ENCODE peak calls at places on chromosomes 11 and 22, in four cellular contexts. B is GM12878, I is IMR-90, Q is HepG2. W is an unnamed sample.
A peak's percentile ranks its signal among the peaks of the same experiment; 100 is the strongest.

GRCh38 chr11:118537409-118537980 is 6.5 kb downstream of the TMEM25 start:
- DNase-seq in Q (no peak), B (no peak), I (no peak), W (no peak)

GRCh38 chr11:125939081-125939521 is 6.7 kb upstream of the VSIG10L2 start:
- DNase-seq in I (no peak), Q (no peak), B (no peak), W (no peak)

GRCh38 chr11:96942855-96943254 is 553.0 kb downstream of the JRKL start:
- DNase-seq in B (no peak), I (no peak), Q (no peak), W (no peak)

GRCh38 chr22:45919504-45920286 is 57.3 kb downstream of the WNT7B start:
- DNase-seq in I (no peak), Q (no peak), B (no peak), W (no peak)

GRCh38 chr22:22037740-22038139 is 55.2 kb upstream of the TOP3B start:
- DNase-seq in I (peak; percentile 91), B (no peak), Q (peak; percentile 12), W (no peak)

GRCh38 chr11:108286369-108286768 is 63.5 kb downstream of the ATM start:
- DNase-seq in I (no peak), Q (no peak), B (no peak), W (no peak)

GRCh38 chr11:95641506-95641905 is 148.1 kb downstream of the FAM76B start:
- DNase-seq in B (peak; percentile 60), I (no peak), Q (no peak), W (no peak)

GRCh38 chr11:115362997-115363396 is 141.2 kb downstream of the CADM1 start:
- DNase-seq in B (no peak), Q (no peak), I (no peak), W (no peak)

GRCh38 chr11:15815246-15816209 is 540.8 kb downstream of the SOX6 start:
- DNase-seq in Q (no peak), I (no peak), B (no peak), W (no peak)

GRCh38 chr22:39738746-39739145 is 154.8 kb downstream of the ENTHD1 start:
- DNase-seq in I (peak; percentile 85), Q (no peak), B (no peak), W (no peak)
- TF ChIP-seq MXI1 in I (no peak), Q (no peak), B (no peak), W (no peak)

GRCh38 chr11:122778148-122778547 is 60.2 kb upstream of the CRTAM start:
- DNase-seq in I (peak; percentile 65), Q (no peak), B (no peak), W (no peak)

GRCh38 chr11:122773781-122774266 is 64.5 kb upstream of the CRTAM start:
- DNase-seq in Q (no peak), I (no peak), B (no peak), W (no peak)

GRCh38 chr11:122772945-122773344 is 65.4 kb upstream of the CRTAM start:
- DNase-seq in B (no peak), I (peak; percentile 69), Q (no peak), W (no peak)

GRCh38 chr11:122776546-122776945 is 61.8 kb upstream of the CRTAM start:
- DNase-seq in I (no peak), B (no peak), Q (no peak), W (no peak)

GRCh38 chr11:122775675-122776271 is 62.5 kb upstream of the CRTAM start:
- DNase-seq in I (no peak), Q (no peak), B (no peak), W (no peak)
- TF ChIP-seq MXI1 in I (no peak), Q (no peak), B (no peak), W (no peak)

GRCh38 chr11:132601863-132602262 is 930.4 kb downstream of the OPCML start:
- DNase-seq in Q (no peak), B (no peak), I (no peak), W (no peak)

GRCh38 chr11:132607575-132607974 is 924.7 kb downstream of the OPCML start:
- DNase-seq in I (no peak), Q (no peak), B (no peak), W (no peak)

GRCh38 chr11:132610216-132610615 is 922.1 kb downstream of the OPCML start:
- DNase-seq in I (peak; percentile 85), B (no peak), Q (no peak), W (no peak)

GRCh38 chr11:132605794-132606570 is 926.3 kb downstream of the OPCML start:
- DNase-seq in I (no peak), B (no peak), Q (no peak), W (no peak)

GRCh38 chr11:132604446-132604845 is 927.9 kb downstream of the OPCML start:
- DNase-seq in Q (no peak), I (peak; percentile 63), B (no peak), W (no peak)
- TF ChIP-seq MXI1 in Q (no peak), I (no peak), B (no peak), W (no peak)

DNA sequence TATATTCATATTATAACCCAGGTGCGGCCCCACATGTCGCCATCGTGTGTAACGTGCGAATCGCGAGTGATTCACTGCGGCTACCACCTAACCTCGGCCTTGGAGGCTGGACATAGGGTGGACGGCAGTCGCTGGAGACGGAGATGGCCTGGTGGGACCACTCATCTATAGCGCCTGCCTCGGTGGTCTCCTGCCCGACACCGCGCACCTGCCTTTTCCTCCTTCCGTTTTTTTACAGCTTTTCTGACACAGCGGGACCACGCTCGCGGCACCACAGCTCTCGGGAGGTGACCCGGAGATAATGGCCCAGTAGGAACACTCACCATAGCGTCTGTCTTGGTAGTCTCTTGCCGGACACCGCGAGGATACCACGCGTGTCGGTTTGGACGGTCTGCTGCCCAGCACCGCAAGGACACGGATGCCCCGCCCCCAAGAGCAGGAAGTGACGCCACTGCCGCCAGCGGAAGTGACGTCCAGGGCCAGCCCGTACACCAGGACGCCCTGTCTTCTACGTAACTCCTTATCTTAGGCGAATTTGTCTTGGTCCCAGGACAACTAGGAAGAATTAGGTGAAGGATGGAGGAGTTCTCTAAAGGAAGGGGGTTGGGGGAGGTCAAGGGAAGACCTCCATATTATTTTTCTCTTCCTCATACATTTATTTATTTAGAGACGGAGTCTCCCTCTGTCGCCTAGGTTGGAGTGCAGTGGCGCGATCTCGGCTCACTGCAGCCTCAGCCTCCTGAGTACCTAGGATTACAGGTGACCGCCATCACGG is 6.4 kb downstream of the SNU13 start:
- DNase-seq in B (peak; percentile 66), Q (peak; percentile 80), I (peak; percentile 88), W (peak; percentile 85)
- TF ChIP-seq MXI1 in B (peak; percentile 71), Q (peak; percentile 83), I (peak; percentile 85), W (peak; percentile 85)

W was measured in SK-N-SH.